ENCODE peak calls at places on chromosomes 1 and 21, in five cellular contexts. Q is progenitor cell of endocrine pancreas, D is AG10803, Y is fibroblast of the conjunctiva, T is nephron progenitor cell. N is an unnamed sample.

GRCh38 chr1:39933956-39934941 is 20.7 kb upstream of the MFSD2A start:
- DNase-seq in Q (no peak), D (peak), Y (peak), T (no peak), N (no peak)

GRCh38 chr1:9593492-9594465 is 5.1 kb downstream of the TMEM201 start:
- DNase-seq in Q (peak), D (peak), Y (no peak), T (peak), N (peak)

GRCh38 chr1:241944300-241944699 is 13.3 kb upstream of the BECN2 start:
- DNase-seq in Q (no peak), D (no peak), Y (no peak), T (no peak), N (no peak)

GRCh38 chr1:54135436-54136120 is 17.2 kb downstream of the CDCP2 start:
- DNase-seq in Q (no peak), D (peak), Y (no peak), T (no peak), N (no peak)

GRCh38 chr1:205709059-205709398 is 28.7 kb upstream of the SLC45A3 start:
- DNase-seq in Q (no peak), D (peak), Y (no peak), T (no peak), N (no peak)

GRCh38 chr1:67612690-67613322 is 72.2 kb upstream of the GADD45A start:
- DNase-seq in Q (no peak), D (peak), Y (no peak), T (no peak), N (no peak)

GRCh38 chr1:53137729-53138128 is 4.7 kb downstream of the SLC1A7 start:
- DNase-seq in Q (no peak), D (no peak), Y (no peak), T (no peak), N (no peak)

GRCh38 chr1:219940707-219941106 is 12.3 kb upstream of the SLC30A10 start:
- DNase-seq in Q (no peak), D (no peak), Y (no peak), T (no peak), N (no peak)

GRCh38 chr1:186188736-186189135 is 186.3 kb downstream of the TPR start:
- DNase-seq in Q (no peak), D (no peak), Y (no peak), T (no peak), N (no peak)

GRCh38 chr21:25878334-25878733 is 143.6 kb downstream of the GABPA start:
- DNase-seq in Q (no peak), D (no peak), Y (no peak), T (no peak), N (no peak)

GRCh38 chr1:101175886-101176285 is 60.9 kb upstream of the S1PR1 start:
- DNase-seq in Q (no peak), D (peak), Y (no peak), T (no peak), N (no peak)

GRCh38 chr1:110185181-110185580 is 24.9 kb upstream of the KCNC4 start:
- DNase-seq in Q (no peak), D (no peak), Y (no peak), T (no peak), N (no peak)

GRCh38 chr21:44972821-44973220 is 33.0 kb downstream of the SLX9 start:
- DNase-seq in Q (no peak), D (no peak), Y (no peak), T (no peak), N (no peak)